ENCODE peak calls at places on chromosomes 13 and 19, in four cellular contexts. Q is vagina, L is tibial nerve, X is BE2C. C is an unnamed sample.

GRCh38 chr13:41075034-41075433 is 13.7 kb downstream of the WBP4 start:
- DNase-seq in L (peak), Q (no peak), X (peak), C (peak)

GRCh38 chr19:15404780-15405211 is 14.0 kb downstream of the AKAP8L start:
- DNase-seq in X (no peak), L (no peak), Q (no peak), C (no peak)

GRCh38 chr19:50663280-50663790 is 14.1 kb downstream of the C19orf81 start:
- DNase-seq in X (peak), Q (no peak), L (no peak), C (no peak)

GRCh38 chr13:76980075-76980718 is 11.7 kb upstream of the CLN5 start:
- DNase-seq in Q (no peak), L (peak), X (peak), C (peak)

GRCh38 chr19:12788025-12788681 is 3.1 kb upstream of the JUNB start:
- DNase-seq in Q (no peak), X (no peak), L (no peak), C (no peak)

GRCh38 chr19:49863935-49864320 is 3.4 kb downstream of the PNKP start:
- DNase-seq in X (no peak), Q (no peak), L (no peak), C (no peak)

GRCh38 chr19:634975-635652 is 1.8 kb upstream of the POLRMT start:
- DNase-seq in Q (no peak), X (no peak), L (no peak), C (no peak)

GRCh38 chr19:45117167-45117594 is 24.2 kb downstream of the PPP1R37 start:
- DNase-seq in X (peak), Q (no peak), L (no peak), C (no peak)

GRCh38 chr19:46621191-46622117 is 3.4 kb downstream of the PTGIR start:
- DNase-seq in Q (no peak), X (no peak), L (no peak), C (no peak)

GRCh38 chr19:16283103-16283469 is 41.5 kb upstream of the KLF2 start:
- DNase-seq in L (peak), Q (no peak), X (no peak), C (no peak)

GRCh38 chr13:21164631-21165030 is 11.7 kb downstream of the SKA3 start:
- DNase-seq in L (no peak), Q (no peak), X (no peak), C (peak)

GRCh38 chr19:49243129-49243528 is 81.9 kb downstream of the SLC6A16 start:
- DNase-seq in X (no peak), L (no peak), Q (no peak), C (no peak)

GRCh38 chr19:7673995-7674667 is 2.8 kb upstream of the MCEMP1 start:
- DNase-seq in L (peak), X (peak), Q (no peak), C (peak)

GRCh38 chr19:27901078-27901477 is 1311.9 kb downstream of the UQCRFS1 start:
- DNase-seq in Q (peak), L (no peak), X (no peak), C (no peak)

GRCh38 chr19:44515031-44515430 is 14.4 kb downstream of the CEACAM20 start:
- DNase-seq in Q (no peak), X (no peak), L (no peak), C (no peak)

GRCh38 chr13:23392313-23392712 is 41.2 kb downstream of the SACS start:
- DNase-seq in X (no peak), Q (no peak), L (no peak), C (no peak)

GRCh38 chr13:21583496-21583895 is 20.5 kb downstream of the MICU2 start:
- DNase-seq in L (no peak), X (peak), Q (no peak), C (no peak)

GRCh38 chr13:48316826-48317510 is 13.4 kb downstream of the RB1 start:
- DNase-seq in Q (no peak), X (no peak), L (no peak), C (no peak)

GRCh38 chr19:15015946-15016542 is 33.2 kb upstream of the CASP14 start:
- DNase-seq in Q (no peak), X (no peak), L (no peak), C (peak)

GRCh38 chr13:113977976-113978375 is 4.1 kb upstream of the C13orf46 start:
- DNase-seq in X (peak), L (no peak), Q (no peak), C (no peak)

GRCh38 chr19:41192574-41193419 is at the start of gene CYP2S1:
- DNase-seq in X (no peak), Q (no peak), L (no peak), C (no peak)

GRCh38 chr19:53086949-53087348 is 16.3 kb downstream of the ZNF160 start:
- DNase-seq in X (no peak), L (no peak), Q (no peak), C (no peak)

GRCh38 chr13:28707629-28708427 is 10.9 kb downstream of the SLC46A3 start:
- DNase-seq in X (no peak), Q (no peak), L (no peak), C (peak)

GRCh38 chr13:108618233-108618632 is 11.2 kb upstream of the MYO16 start:
- DNase-seq in Q (no peak), L (no peak), X (no peak), C (no peak)

GRCh38 chr13:109884462-109884861 is 98.1 kb upstream of the IRS2 start:
- DNase-seq in L (no peak), X (no peak), Q (no peak), C (no peak)

GRCh38 chr13:96141032-96141431 is 51.1 kb downstream of the HS6ST3 start:
- DNase-seq in Q (no peak), L (no peak), X (no peak), C (peak)
- TF ChIP-seq CTCF in Q (no peak), L (no peak), X (peak), C (peak)

GRCh38 chr13:26111797-26112196 is 60.0 kb upstream of the SHISA2 start:
- DNase-seq in L (no peak), X (no peak), Q (no peak), C (no peak)

GRCh38 chr13:26117620-26118019 is 65.8 kb upstream of the SHISA2 start:
- DNase-seq in X (no peak), Q (no peak), L (no peak), C (no peak)

DNA sequence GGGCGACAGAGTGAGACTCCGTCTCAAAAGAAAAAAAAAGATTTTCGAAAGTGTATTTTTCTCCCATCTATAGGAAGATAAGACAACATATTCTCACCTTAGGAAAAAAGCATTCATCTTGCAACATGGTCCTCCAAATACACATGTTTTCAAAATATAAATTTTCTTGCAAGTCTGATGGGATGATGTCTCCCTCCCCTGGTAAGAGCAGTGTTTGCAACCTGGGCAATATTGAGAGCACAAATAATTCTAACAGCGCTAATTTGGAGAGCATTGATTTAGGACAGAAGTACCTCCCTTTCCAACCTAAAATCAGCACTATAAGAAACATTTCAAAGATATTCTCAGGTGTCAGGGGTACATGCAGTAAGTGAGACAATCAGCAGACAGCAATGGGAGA is 61.0 kb upstream of the SHISA2 start:
- DNase-seq in L (no peak), Q (no peak), X (no peak), C (peak)
- TF ChIP-seq CTCF in L (no peak), Q (no peak), X (no peak), C (peak)

GRCh38 chr19:3362217-3362907 is 4.0 kb upstream of the NFIC start:
- DNase-seq in X (no peak), Q (no peak), L (no peak), C (no peak)

GRCh38 chr19:3361384-3362216 is 4.8 kb upstream of the NFIC start:
- DNase-seq in X (no peak), Q (peak), L (no peak), C (no peak)

GRCh38 chr19:3359850-3360493 is 6.4 kb upstream of the NFIC start:
- DNase-seq in Q (no peak), L (no peak), X (no peak), C (no peak)

GRCh38 chr19:3358919-3359849 is 7.2 kb upstream of the NFIC start:
- DNase-seq in L (no peak), Q (peak), X (peak), C (peak)

GRCh38 chr19:3360494-3361383 is 5.6 kb upstream of the NFIC start:
- DNase-seq in L (no peak), Q (peak), X (peak), C (peak)
- TF ChIP-seq CTCF in L (no peak), Q (no peak), X (no peak), C (no peak)

DNA sequence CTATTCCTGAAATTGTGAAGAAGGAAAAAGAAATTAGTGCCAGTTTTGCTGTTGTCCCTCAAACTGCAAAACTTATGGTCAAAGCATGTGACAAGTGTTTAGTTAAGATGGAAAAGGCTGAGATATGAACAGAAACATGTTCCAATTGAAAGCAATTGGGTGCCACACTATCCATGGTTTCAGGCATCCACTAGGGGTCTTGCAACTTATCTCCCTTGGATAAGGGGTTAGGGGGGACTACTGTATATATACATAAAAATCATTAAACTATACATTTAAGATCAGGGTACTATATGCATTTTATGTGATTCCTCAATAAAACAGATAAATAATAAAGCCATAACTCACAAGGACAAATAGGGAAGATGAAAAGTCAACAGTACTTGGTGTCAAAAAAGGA is 8.3 kb downstream of the SPART start:
- DNase-seq in X (no peak), L (no peak), Q (no peak), C (no peak)
- TF ChIP-seq CTCF in X (peak), L (no peak), Q (no peak), C (no peak)

DNA sequence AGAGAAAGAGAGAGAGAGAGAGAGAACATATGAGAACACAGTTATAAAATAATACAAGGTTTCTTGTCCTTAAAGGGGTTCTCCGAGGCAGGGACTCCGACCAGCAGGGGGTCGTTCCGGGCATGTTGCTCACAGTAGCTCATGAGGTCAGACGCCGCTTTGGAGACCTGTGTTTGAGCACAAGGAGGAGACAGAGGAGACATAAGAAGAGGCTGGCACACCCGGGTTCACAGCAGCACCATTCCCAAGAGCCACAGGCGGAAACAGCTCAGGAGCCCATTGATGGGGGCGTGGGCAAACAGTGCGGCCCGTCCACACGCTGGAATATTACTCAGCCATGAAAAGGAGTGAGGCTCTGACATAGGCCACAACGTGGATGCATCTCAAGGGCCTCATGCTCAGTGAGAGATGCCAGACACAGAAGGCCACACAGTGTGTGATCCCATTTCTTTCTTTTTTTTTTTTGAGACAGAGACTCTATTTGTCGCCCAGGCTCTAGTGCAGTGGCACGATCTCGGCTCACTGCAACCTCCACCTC is 39.1 kb downstream of the GADD45B start:
- DNase-seq in Q (no peak), L (no peak), X (no peak), C (no peak)
- TF ChIP-seq CTCF in Q (no peak), L (no peak), X (no peak), C (no peak)

GRCh38 chr13:92574499-92574898 is 652.1 kb upstream of the GPC6 start:
- DNase-seq in X (no peak), L (no peak), Q (no peak), C (no peak)

GRCh38 chr13:92578358-92578757 is 648.2 kb upstream of the GPC6 start:
- DNase-seq in L (no peak), Q (no peak), X (no peak), C (no peak)

GRCh38 chr13:92572190-92572589 is 654.4 kb upstream of the GPC6 start:
- DNase-seq in X (no peak), L (no peak), Q (no peak), C (no peak)

GRCh38 chr13:92575782-92576181 is 650.8 kb upstream of the GPC6 start:
- DNase-seq in L (no peak), Q (no peak), X (no peak), C (no peak)

DNA sequence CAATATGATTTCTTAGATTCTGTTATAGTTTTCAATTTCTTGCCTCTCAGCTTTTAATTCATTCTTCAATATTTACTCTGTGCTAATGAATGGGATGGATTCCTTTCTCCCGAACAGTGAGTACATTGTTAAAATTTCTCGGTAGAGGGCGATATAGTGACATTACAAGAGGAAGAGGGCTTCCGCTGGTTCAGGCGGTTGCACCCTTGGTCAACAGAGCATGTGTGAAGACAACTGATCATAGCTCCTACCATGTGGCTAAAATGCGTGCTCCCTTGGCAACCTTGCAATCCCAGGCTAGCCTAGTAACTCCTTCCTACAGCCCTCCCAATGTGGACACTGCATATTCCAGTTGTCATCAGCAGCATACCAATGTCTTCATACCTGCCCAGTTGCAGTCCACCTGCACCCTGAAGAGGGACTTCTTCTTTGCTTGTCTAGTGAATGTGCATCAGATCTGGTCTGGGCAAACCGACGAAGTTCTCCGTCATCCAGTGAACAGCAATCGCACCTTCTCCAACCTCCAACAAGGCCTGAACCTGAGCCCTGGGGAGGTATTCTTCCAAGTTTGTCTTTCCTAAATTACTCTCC is 653.0 kb upstream of the GPC6 start:
- DNase-seq in L (no peak), Q (no peak), X (peak), C (peak)
- TF ChIP-seq CTCF in L (no peak), Q (no peak), X (peak), C (peak)

C was measured in MCF 10A.